ENCODE peak calls at places on chromosomes 4 and X, in seven cellular contexts. X is CD4-positive, alpha-beta T cell; R is EL; A is lower leg skin; M is MCF 10A; Y is brain microvascular endothelial cell; P is GM12865. B is an unnamed sample.

GRCh38 chr4:159685406-159686092 is 582.7 kb downstream of the RAPGEF2 start:
- DNase-seq in M (no peak), R (no peak), Y (peak; percentile 27), A (no peak), P (no peak), X (no peak), B (no peak)

GRCh38 chrX:74902806-74903205 is 22.4 kb downstream of the NEXMIF start:
- DNase-seq in R (no peak), X (no peak), M (no peak), Y (no peak), A (no peak), P (no peak), B (no peak)

GRCh38 chr4:88793473-88793872 is 95.8 kb upstream of the NAP1L5 start:
- DNase-seq in P (peak; percentile 21), R (no peak), Y (no peak), A (no peak), X (no peak), M (no peak), B (no peak)

GRCh38 chrX:13473666-13474516 is 95.5 kb upstream of the EGFL6 start:
- DNase-seq in X (no peak), Y (peak; percentile 29), R (no peak), P (peak; percentile 72), A (no peak), M (no peak), B (peak; percentile 37)

GRCh38 chrX:55120767-55121358 is 32.0 kb downstream of the PAGE2 start:
- DNase-seq in R (no peak), M (no peak), A (no peak), Y (peak; percentile 43), X (no peak), P (no peak), B (peak; percentile 46)

GRCh38 chr4:110005461-110006056 is 92.9 kb downstream of the EGF start:
- DNase-seq in R (peak; percentile 60), P (peak; percentile 75), X (no peak), M (peak; percentile 77), Y (peak; percentile 53), A (no peak), B (peak; percentile 84)

GRCh38 chr4:102642571-102643298 is 118.0 kb downstream of the MANBA start:
- DNase-seq in R (peak; percentile 52), A (no peak), X (no peak), P (no peak), Y (no peak), M (no peak), B (peak; percentile 88)

GRCh38 chr4:8207314-8207713 is 8.2 kb downstream of the SH3TC1 start:
- DNase-seq in Y (no peak), R (no peak), A (no peak), P (no peak), X (no peak), M (no peak), B (no peak)

GRCh38 chr4:145939856-145940255 is 1.2 kb upstream of the ZNF827 start:
- DNase-seq in R (peak; percentile 46), P (no peak), X (no peak), A (no peak), Y (no peak), M (no peak), B (peak; percentile 54)

GRCh38 chrX:47662144-47662657 is 3.2 kb upstream of the UXT start:
- DNase-seq in M (peak; percentile 77), P (no peak), R (peak; percentile 91), A (no peak), Y (peak; percentile 90), X (no peak), B (peak; percentile 78)

GRCh38 chr4:6105311-6105911 is 87.2 kb upstream of the C4orf50 start:
- DNase-seq in X (no peak), P (no peak), Y (no peak), R (no peak), M (no peak), A (peak; percentile 68), B (no peak)

GRCh38 chrX:139924696-139925094 is 8.2 kb downstream of the ATP11C start:
- DNase-seq in X (no peak), Y (no peak), R (no peak), M (no peak), A (no peak), P (no peak), B (no peak)

GRCh38 chr4:170672571-170672970 is 582.8 kb upstream of the AADAT start:
- DNase-seq in R (peak; percentile 49), A (no peak), X (no peak), Y (peak; percentile 51), P (no peak), M (peak; percentile 30), B (peak; percentile 58)

GRCh38 chrX:41336447-41336846 is 2.5 kb downstream of the DDX3X start:
- DNase-seq in A (no peak), Y (no peak), X (no peak), P (no peak), M (no peak), R (no peak), B (no peak)

GRCh38 chr4:112515278-112516075 is 503 bp downstream of the NEUROG2 start:
- DNase-seq in R (peak; percentile 47), M (no peak), Y (peak; percentile 18), X (no peak), P (peak; percentile 69), A (peak; percentile 83), B (peak; percentile 31)

GRCh38 chr4:94352996-94353395 is 10.4 kb upstream of the HPGDS start:
- DNase-seq in Y (no peak), A (no peak), P (no peak), M (no peak), X (no peak), R (no peak), B (no peak)

GRCh38 chr4:163548481-163549243 is 54.2 kb downstream of the TMA16 start:
- DNase-seq in M (peak; percentile 59), R (peak; percentile 52), Y (peak; percentile 50), A (no peak), X (no peak), P (peak; percentile 65), B (peak; percentile 75)

GRCh38 chrX:70132244-70132643 is 1.0 kb upstream of the IGBP1 start:
- DNase-seq in Y (no peak), X (no peak), P (no peak), M (peak; percentile 8), A (no peak), R (no peak), B (peak; percentile 3)

GRCh38 chr4:122921971-122922876 is at the start of gene NUDT6:
- DNase-seq in Y (peak; percentile 45), R (peak; percentile 79), X (peak; percentile 4), P (peak; percentile 76), A (peak; percentile 85), M (peak; percentile 73), B (peak; percentile 62)

GRCh38 chrX:119516157-119516702 is 48.0 kb downstream of the SLC25A5 start:
- DNase-seq in M (peak; percentile 69), P (peak; percentile 75), R (peak; percentile 58), X (peak; percentile 27), A (no peak), Y (peak; percentile 26), B (peak; percentile 72)

GRCh38 chr4:65089666-65090065 is 580.6 kb downstream of the EPHA5 start:
- DNase-seq in R (peak; percentile 56), Y (peak; percentile 13), P (no peak), A (no peak), M (peak; percentile 32), X (no peak), B (peak; percentile 10)

GRCh38 chr4:123659759-123660158 is 263.2 kb downstream of the SPRY1 start:
- DNase-seq in X (no peak), R (no peak), A (no peak), M (peak; percentile 39), P (peak; percentile 30), Y (no peak), B (peak; percentile 12)

GRCh38 chr4:40990202-40990898 is 224.0 kb downstream of the APBB2 start:
- DNase-seq in A (no peak), R (peak; percentile 98), Y (peak; percentile 93), M (peak; percentile 90), P (peak; percentile 75), X (no peak), B (peak; percentile 98)

GRCh38 chr4:185249105-185249504 is 39.7 kb downstream of the SNX25 start:
- DNase-seq in Y (no peak), M (no peak), P (no peak), A (no peak), R (no peak), X (no peak), B (no peak)

GRCh38 chrX:53283567-53283966 is 2.2 kb upstream of the IQSEC2 start:
- DNase-seq in P (no peak), X (no peak), A (no peak), R (no peak), M (no peak), Y (no peak), B (no peak)

GRCh38 chr4:76484654-76485053 is 49.6 kb downstream of the SHROOM3 start:
- DNase-seq in Y (no peak), A (no peak), X (no peak), R (no peak), P (no peak), M (no peak), B (no peak)

GRCh38 chr4:7389101-7389701 is 45.5 kb downstream of the PSAPL1 start:
- DNase-seq in M (no peak), R (no peak), Y (no peak), X (no peak), P (no peak), A (peak; percentile 76), B (no peak)

GRCh38 chr4:1469596-1470392 is 63.6 kb upstream of the NKX1-1 start:
- DNase-seq in R (no peak), A (peak; percentile 71), M (no peak), X (no peak), P (no peak), Y (no peak), B (no peak)

GRCh38 chrX:103418811-103419210 is 42.5 kb downstream of the BEX3 start:
- DNase-seq in R (no peak), A (no peak), X (no peak), M (no peak), P (no peak), Y (no peak), B (peak; percentile 58)

GRCh38 chrX:13840121-13840520 is 23.2 kb upstream of the GPM6B start:
- DNase-seq in R (no peak), A (no peak), X (no peak), Y (no peak), M (no peak), P (no peak), B (no peak)

GRCh38 chrX:28550331-28550872 is 36.8 kb upstream of the IL1RAPL1 start:
- DNase-seq in P (no peak), A (no peak), X (no peak), Y (no peak), M (no peak), R (no peak), B (no peak)

GRCh38 chrX:8433296-8434094 is 31.1 kb upstream of the VCX3B start:
- DNase-seq in R (no peak), A (no peak), Y (no peak), M (peak; percentile 40), X (no peak), P (no peak), B (no peak)

GRCh38 chr4:146436423-146437162 is 85.1 kb downstream of the SLC10A7 start:
- DNase-seq in A (no peak), X (no peak), P (no peak), R (no peak), M (peak; percentile 14), Y (no peak), B (no peak)

GRCh38 chr4:25031077-25031606 is 396 bp upstream of the LGI2 start:
- DNase-seq in P (no peak), A (no peak), Y (no peak), R (peak; percentile 18), M (no peak), X (no peak), B (peak; percentile 18)

GRCh38 chr4:139085141-139085540 is 69.6 kb downstream of the NOCT start:
- DNase-seq in Y (no peak), R (peak; percentile 6), P (no peak), A (no peak), M (peak; percentile 29), X (no peak), B (peak; percentile 50)

GRCh38 chrX:17328837-17329236 is 46.2 kb upstream of the NHS start:
- DNase-seq in R (no peak), A (no peak), P (no peak), M (no peak), Y (no peak), X (no peak), B (no peak)

GRCh38 chr4:80831383-80832361 is 198.8 kb upstream of the BMP3 start:
- DNase-seq in Y (no peak), A (no peak), M (peak; percentile 8), P (no peak), X (no peak), R (peak; percentile 25), B (peak; percentile 52)

GRCh38 chrX:106608016-106608415 is 3.8 kb upstream of the RADX start:
- DNase-seq in Y (no peak), M (no peak), A (no peak), R (no peak), X (no peak), P (no peak), B (no peak)